ENCODE peak calls at places on chromosomes 7 and 10, in nine cellular contexts. U is KG1; T is AG10803; A is CD4-positive, alpha-beta memory T cell; F is Panc1; W is OCI-LY7; G is NCI-H1105; I is stimulated activated CD4-positive, alpha-beta T cell treated with anti-CD3 and anti-CD28 coated beads, Interleukin-1b, Interleukin-23, amount 100 ng/mL, for 24 hours; C is activated T-helper 2 cell treated with anti-CD3 and anti-CD28 coated beads, Interferon-gamma antibody, Interleukin-2, Interleukin-4, amounts not matched to agents 10 μg/mL and 5 μg/mL and 100 μg/mL, durations not matched to agents 14 hours and 24 hours and 36 hours. H is an unnamed sample.

GRCh38 chr10:116385994-116386809 is 41.4 kb upstream of the PNLIPRP3 start:
- DNase-seq in U (peak; percentile 6), T (peak; percentile 39), A (no peak), F (peak; percentile 27), W (peak; percentile 32), G (peak; percentile 17), I (no peak), C (no peak), H (no peak)

GRCh38 chr10:112631501-112632410 is 184.7 kb downstream of the VTI1A start:
- DNase-seq in U (no peak), T (no peak), A (no peak), F (no peak), W (no peak), G (no peak), I (no peak), C (no peak), H (no peak)

GRCh38 chr7:23287612-23288011 is 11.5 kb upstream of the MALSU1 start:
- DNase-seq in U (no peak), T (peak; percentile 6), A (no peak), F (no peak), W (no peak), G (no peak), I (no peak), C (no peak), H (no peak)

GRCh38 chr7:92953657-92954056 is 117.3 kb upstream of the CDK6 start:
- DNase-seq in U (no peak), T (peak; percentile 9), A (no peak), F (no peak), W (no peak), G (no peak), I (no peak), C (no peak), H (no peak)

GRCh38 chr10:119125942-119126341 is 22.0 kb downstream of the DENND10 start:
- DNase-seq in U (no peak), T (no peak), A (no peak), F (no peak), W (no peak), G (no peak), I (no peak), C (no peak), H (no peak)

GRCh38 chr10:18472977-18473376 is 178.4 kb downstream of the NSUN6 start:
- DNase-seq in U (no peak), T (no peak), A (no peak), F (no peak), W (peak; percentile 7), G (no peak), I (no peak), C (no peak), H (no peak)

GRCh38 chr7:75772081-75773077 is at the start of gene CCL26:
- DNase-seq in U (no peak), T (peak; percentile 92), A (no peak), F (peak; percentile 25), W (no peak), G (no peak), I (no peak), C (no peak), H (no peak)

GRCh38 chr7:117458977-117459583 is 20.7 kb upstream of the CFTR start:
- DNase-seq in U (no peak), T (peak; percentile 20), A (no peak), F (peak; percentile 17), W (peak; percentile 28), G (peak; percentile 31), I (no peak), C (no peak), H (no peak)

GRCh38 chr7:6652446-6653011 is 15.4 kb downstream of the ZNF316 start:
- DNase-seq in U (no peak), T (no peak), A (no peak), F (no peak), W (no peak), G (no peak), I (no peak), C (no peak), H (no peak)

GRCh38 chr10:57788117-57788516 is 479.6 kb downstream of the IPMK start:
- DNase-seq in U (no peak), T (no peak), A (no peak), F (no peak), W (no peak), G (no peak), I (no peak), C (no peak), H (no peak)

GRCh38 chr10:86632009-86632800 is 22.1 kb upstream of the OPN4 start:
- DNase-seq in U (no peak), T (peak; percentile 26), A (no peak), F (no peak), W (no peak), G (no peak), I (no peak), C (no peak), H (peak; percentile 84)

GRCh38 chr10:30534465-30535144 is 94.9 kb downstream of the LYZL2 start:
- DNase-seq in U (peak; percentile 89), T (peak; percentile 75), A (peak; percentile 69), F (peak; percentile 18), W (peak; percentile 87), G (peak; percentile 13), I (peak; percentile 58), C (peak; percentile 58), H (peak; percentile 66)

GRCh38 chr7:87414400-87415188 is 60.9 kb downstream of the ABCB4 start:
- DNase-seq in U (no peak), T (peak; percentile 73), A (no peak), F (no peak), W (no peak), G (no peak), I (no peak), C (no peak), H (no peak)

GRCh38 chr10:26805567-26806245 is 55.1 kb downstream of the ABI1 start:
- DNase-seq in U (no peak), T (peak; percentile 35), A (no peak), F (no peak), W (no peak), G (no peak), I (no peak), C (no peak), H (no peak)

GRCh38 chr10:67017218-67017617 is 91.4 kb downstream of the LRRTM3 start:
- DNase-seq in U (no peak), T (no peak), A (no peak), F (no peak), W (no peak), G (no peak), I (no peak), C (no peak), H (no peak)

GRCh38 chr10:60203993-60204618 is 185.6 kb downstream of the ANK3 start:
- DNase-seq in U (no peak), T (peak; percentile 54), A (no peak), F (no peak), W (peak; percentile 44), G (no peak), I (no peak), C (no peak), H (no peak)

GRCh38 chr7:92621641-92622429 is 31.6 kb upstream of the FAM133B start:
- DNase-seq in U (no peak), T (no peak), A (no peak), F (no peak), W (peak; percentile 6), G (no peak), I (no peak), C (no peak), H (no peak)

GRCh38 chr10:21100871-21101514 is 203.9 kb upstream of the NEBL start:
- DNase-seq in U (no peak), T (no peak), A (no peak), F (no peak), W (no peak), G (no peak), I (no peak), C (no peak), H (no peak)

GRCh38 chr7:152521420-152522337 is 85.9 kb upstream of the KMT2C start:
- DNase-seq in U (no peak), T (no peak), A (no peak), F (no peak), W (no peak), G (no peak), I (no peak), C (no peak), H (no peak)

GRCh38 chr7:73707045-73707631 is 12.3 kb downstream of the STX1A start:
- DNase-seq in U (no peak), T (no peak), A (no peak), F (no peak), W (no peak), G (peak; percentile 44), I (no peak), C (no peak), H (no peak)

GRCh38 chr10:2121315-2121714 is 384.0 kb upstream of the ADARB2 start:
- DNase-seq in U (no peak), T (no peak), A (no peak), F (no peak), W (no peak), G (no peak), I (no peak), C (no peak), H (no peak)

GRCh38 chr7:147153571-147153970 is 1037.0 kb downstream of the CNTNAP2 start:
- DNase-seq in U (no peak), T (no peak), A (no peak), F (no peak), W (no peak), G (no peak), I (no peak), C (no peak), H (no peak)

GRCh38 chr10:20993387-20994170 is 96.5 kb upstream of the NEBL start:
- DNase-seq in U (no peak), T (peak; percentile 3), A (no peak), F (no peak), W (no peak), G (no peak), I (no peak), C (no peak), H (no peak)

GRCh38 chr10:125162181-125162906 is 2.0 kb upstream of the CTBP2 start:
- DNase-seq in U (no peak), T (no peak), A (no peak), F (no peak), W (no peak), G (no peak), I (no peak), C (no peak), H (peak; percentile 55)

GRCh38 chr7:152931583-152931982 is 172.0 kb downstream of the ACTR3B start:
- DNase-seq in U (no peak), T (no peak), A (no peak), F (no peak), W (no peak), G (peak; percentile 43), I (no peak), C (no peak), H (no peak)

GRCh38 chr7:155224116-155224811 is 73.4 kb upstream of the INSIG1 start:
- DNase-seq in U (no peak), T (no peak), A (no peak), F (no peak), W (no peak), G (peak; percentile 89), I (no peak), C (no peak), H (no peak)

GRCh38 chr7:131538071-131538790 is 18.2 kb downstream of the PODXL start:
- DNase-seq in U (no peak), T (peak; percentile 57), A (no peak), F (no peak), W (no peak), G (no peak), I (no peak), C (no peak), H (no peak)

GRCh38 chr7:123871998-123872867 is 27.3 kb downstream of the HYAL4 start:
- DNase-seq in U (no peak), T (peak; percentile 28), A (peak; percentile 35), F (peak; percentile 55), W (peak; percentile 50), G (peak; percentile 42), I (no peak), C (no peak), H (peak; percentile 57)

GRCh38 chr7:69187824-69188335 is 410.4 kb upstream of the AUTS2 start:
- DNase-seq in U (no peak), T (peak; percentile 8), A (no peak), F (no peak), W (no peak), G (no peak), I (no peak), C (no peak), H (no peak)

GRCh38 chr10:70477661-70478162 is 855 bp upstream of the PALD1 start:
- DNase-seq in U (no peak), T (no peak), A (peak; percentile 94), F (no peak), W (peak; percentile 85), G (no peak), I (peak; percentile 41), C (peak; percentile 69), H (no peak)

GRCh38 chr10:49621561-49621960 is 7.7 kb downstream of the CHAT start:
- DNase-seq in U (no peak), T (no peak), A (no peak), F (no peak), W (no peak), G (no peak), I (no peak), C (no peak), H (no peak)